ENCODE peak calls at places on chromosome 17, in seven cellular contexts. P is stomach, Z is K562, M is HCT116, G is sigmoid colon, B is HL-60, J is GM23338. S is an unnamed sample.

GRCh38 chr17:3893003-3893719 is at the start of gene CAMKK1:
- DNase-seq in P (peak), Z (peak), M (peak), G (peak), B (peak), J (peak), S (peak)

GRCh38 chr17:34899892-34900291 is 61.4 kb downstream of the CCT6B start:
- DNase-seq in P (no peak), Z (no peak), M (no peak), G (no peak), B (no peak), J (no peak), S (no peak)

GRCh38 chr17:309361-309888 is 43.2 kb downstream of the RPH3AL start:
- DNase-seq in P (no peak), Z (peak), M (no peak), G (no peak), B (peak), J (peak), S (no peak)

GRCh38 chr17:18379246-18380146 is 1.9 kb downstream of the EVPLL start:
- DNase-seq in P (no peak), Z (no peak), M (no peak), G (no peak), B (no peak), J (no peak), S (no peak)

GRCh38 chr17:15351925-15352324 is 10.5 kb upstream of the TEKT3 start:
- DNase-seq in P (no peak), Z (no peak), M (no peak), G (peak), B (no peak), J (no peak), S (no peak)

GRCh38 chr17:77140878-77141767 is at the start of gene SEC14L1:
- DNase-seq in P (peak), Z (no peak), M (no peak), G (peak), B (no peak), J (peak), S (peak)

GRCh38 chr17:35764123-35764991 is 3.7 kb downstream of the C17orf50 start:
- DNase-seq in P (peak), Z (peak), M (peak), G (peak), B (peak), J (peak), S (peak)

GRCh38 chr17:50630524-50631194 is 4.0 kb upstream of the ABCC3 start:
- DNase-seq in P (peak), Z (peak), M (peak), G (no peak), B (no peak), J (peak), S (no peak)

GRCh38 chr17:19379306-19380075 is 1.2 kb downstream of the MAPK7 start:
- DNase-seq in P (no peak), Z (no peak), M (no peak), G (peak), B (no peak), J (no peak), S (peak)

GRCh38 chr17:4969551-4970231 is 2.1 kb upstream of the SPAG7 start:
- DNase-seq in P (no peak), Z (no peak), M (no peak), G (peak), B (no peak), J (no peak), S (no peak)

GRCh38 chr17:44878627-44879221 is 20.5 kb downstream of the EFTUD2 start:
- DNase-seq in P (no peak), Z (peak), M (peak), G (no peak), B (no peak), J (peak), S (no peak)

GRCh38 chr17:17877548-17878358 is 41.0 kb upstream of the SREBF1 start:
- DNase-seq in P (peak), Z (no peak), M (no peak), G (peak), B (no peak), J (peak), S (no peak)

GRCh38 chr17:49519781-49520180 is 24.7 kb downstream of the NGFR start:
- DNase-seq in P (no peak), Z (no peak), M (no peak), G (no peak), B (no peak), J (no peak), S (peak)

GRCh38 chr17:34764716-34765115 is 185.3 kb downstream of the TMEM132E start:
- DNase-seq in P (no peak), Z (no peak), M (no peak), G (no peak), B (no peak), J (peak), S (no peak)

GRCh38 chr17:74117999-74118421 is 85.5 kb upstream of the RPL38 start:
- DNase-seq in P (no peak), Z (no peak), M (no peak), G (peak), B (no peak), J (peak), S (peak)

GRCh38 chr17:44400226-44400847 is 10.9 kb upstream of the ITGA2B start:
- DNase-seq in P (no peak), Z (no peak), M (peak), G (no peak), B (no peak), J (peak), S (no peak)

GRCh38 chr17:46769531-46770438 is 48.7 kb downstream of the WNT3 start:
- DNase-seq in P (peak), Z (no peak), M (no peak), G (no peak), B (no peak), J (no peak), S (peak)

GRCh38 chr17:4899341-4900230 is at the start of gene C17orf107:
- DNase-seq in P (peak), Z (no peak), M (no peak), G (peak), B (peak), J (peak), S (peak)

GRCh38 chr17:13940858-13941665 is 128.2 kb upstream of the COX10 start:
- DNase-seq in P (no peak), Z (no peak), M (peak), G (no peak), B (no peak), J (peak), S (no peak)

GRCh38 chr17:68290268-68290954 is 516 bp downstream of the SLC16A6 start:
- DNase-seq in P (peak), Z (no peak), M (no peak), G (no peak), B (no peak), J (peak), S (no peak)

GRCh38 chr17:62652251-62653001 is 25.0 kb downstream of the MRC2 start:
- DNase-seq in P (peak), Z (no peak), M (no peak), G (peak), B (peak), J (peak), S (peak)

GRCh38 chr17:74633261-74633783 is 9.8 kb upstream of the CD300E start:
- DNase-seq in P (no peak), Z (no peak), M (no peak), G (no peak), B (no peak), J (no peak), S (no peak)

GRCh38 chr17:4142107-4142900 is 526 bp downstream of the ZZEF1 start:
- DNase-seq in P (peak), Z (no peak), M (no peak), G (peak), B (no peak), J (peak), S (peak)

GRCh38 chr17:81295031-81295677 is at the start of gene SLC38A10:
- DNase-seq in P (peak), Z (peak), M (peak), G (peak), B (peak), J (peak), S (peak)

GRCh38 chr17:18186271-18186982 is 2.8 kb downstream of the ALKBH5 start:
- DNase-seq in P (no peak), Z (no peak), M (no peak), G (no peak), B (no peak), J (no peak), S (no peak)

GRCh38 chr17:75109407-75110236 is at the start of gene ARMC7:
- DNase-seq in P (peak), Z (peak), M (peak), G (peak), B (peak), J (peak), S (peak)

GRCh38 chr17:81428121-81428515 is 32.9 kb downstream of the BAHCC1 start:
- DNase-seq in P (peak), Z (no peak), M (no peak), G (no peak), B (peak), J (no peak), S (no peak)

GRCh38 chr17:78437508-78438169 is 59.2 kb downstream of the PGS1 start:
- DNase-seq in P (no peak), Z (no peak), M (no peak), G (no peak), B (no peak), J (no peak), S (no peak)

GRCh38 chr17:59427425-59427921 is 96.0 kb downstream of the YPEL2 start:
- DNase-seq in P (no peak), Z (no peak), M (no peak), G (no peak), B (no peak), J (no peak), S (no peak)

GRCh38 chr17:9343513-9343912 is 232.1 kb downstream of the STX8 start:
- DNase-seq in P (no peak), Z (peak), M (no peak), G (no peak), B (no peak), J (peak), S (no peak)

DNA sequence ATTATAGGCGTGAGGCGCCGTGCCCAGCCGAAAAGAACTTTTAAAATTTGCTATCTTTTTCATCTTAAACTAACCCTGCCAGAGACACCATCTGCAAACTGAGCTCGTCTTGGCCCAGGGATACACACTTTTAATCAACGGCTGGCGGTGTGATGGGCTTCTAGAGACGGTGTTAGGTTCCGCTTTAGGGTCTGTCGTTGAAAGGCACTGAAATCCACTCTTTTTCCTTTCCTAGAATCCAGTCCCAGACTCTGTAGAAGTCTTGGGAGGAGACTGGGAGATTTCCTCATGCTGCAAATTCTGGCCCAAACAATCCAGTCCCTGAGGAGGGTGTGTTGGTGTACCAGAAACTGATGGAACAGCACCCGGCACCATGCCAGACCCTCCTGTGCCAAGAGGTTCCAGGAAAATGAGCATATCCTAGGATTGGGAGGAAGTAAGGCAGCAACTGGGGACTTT is 52.0 kb upstream of the TEX2 start:
- DNase-seq in P (peak), Z (no peak), M (no peak), G (peak), B (no peak), J (no peak), S (peak)
- TF ChIP-seq POLR2AphosphoS5 in P (peak), Z (no peak), M (no peak), G (peak), B (no peak), J (no peak), S (peak)

GRCh38 chr17:61644800-61645774 is 54.1 kb upstream of the NACA2 start:
- DNase-seq in P (no peak), Z (no peak), M (no peak), G (no peak), B (no peak), J (no peak), S (no peak)
- H3K4me3 ChIP-seq in P (no peak), Z (no peak), M (no peak), G (no peak), B (no peak), J (no peak), S (no peak)

DNA sequence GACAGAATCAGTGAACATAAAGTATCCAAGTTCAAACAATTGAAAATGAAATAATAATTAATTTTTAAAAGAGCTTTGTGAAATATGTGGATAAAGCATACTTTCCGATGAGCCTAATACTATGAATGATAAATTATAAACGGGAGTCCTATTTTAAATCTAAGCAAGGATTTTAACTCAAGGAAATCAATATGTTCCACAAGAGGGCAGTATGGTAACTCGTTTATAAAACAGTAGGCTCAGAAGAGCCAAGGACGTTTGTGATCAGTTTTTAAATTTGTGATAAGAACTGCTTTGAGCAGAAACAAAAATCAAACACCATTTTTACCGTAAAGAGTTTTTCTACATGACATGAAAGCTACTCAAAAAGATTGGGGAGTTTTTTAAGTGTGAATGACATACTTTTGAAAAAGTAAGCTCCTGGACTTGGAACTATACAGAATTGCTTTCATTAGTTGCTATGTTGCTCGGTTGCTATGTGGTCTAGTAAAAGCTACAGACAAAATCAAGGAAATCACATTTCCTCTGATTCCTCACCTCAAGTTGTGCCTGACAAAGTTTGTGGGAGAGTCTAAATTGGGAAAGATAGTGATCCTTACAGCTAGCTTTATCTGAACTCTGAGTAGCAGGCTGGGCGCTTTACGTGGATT is 11.8 kb upstream of the TEKT1 start:
- DNase-seq in P (no peak), Z (peak), M (peak), G (no peak), B (no peak), J (peak), S (no peak)
- TF ChIP-seq CTCF in P (peak), Z (peak), M (peak), G (no peak), B (no peak), J (peak), S (peak)

GRCh38 chr17:42536048-42536371 is at the start of gene NAGLU:
- DNase-seq in P (peak), Z (peak), M (peak), G (peak), B (peak), J (peak), S (peak)
- TF ChIP-seq POLR2AphosphoS5 in P (peak), Z (peak), M (peak), G (peak), B (peak), J (peak), S (peak)

DNA sequence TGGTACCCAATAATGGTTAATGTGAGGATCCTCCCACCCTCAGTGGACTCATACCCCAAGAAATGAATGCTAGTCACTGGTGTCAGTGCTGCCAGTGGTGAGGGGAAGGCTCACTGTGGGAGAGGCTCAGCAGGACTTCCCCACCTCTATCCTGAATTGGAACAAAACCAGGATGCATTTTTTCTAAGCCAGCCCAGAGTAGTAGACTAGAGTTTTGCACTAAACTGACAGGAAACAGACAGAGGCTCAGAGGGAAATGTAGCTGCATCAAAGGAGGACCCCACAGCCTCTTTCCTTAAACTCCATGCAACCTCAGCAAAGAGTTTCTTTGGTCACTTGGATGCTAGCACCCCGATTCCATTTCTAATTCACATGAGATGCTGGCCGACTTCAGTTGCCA is 10.6 kb upstream of the SKAP1 start:
- DNase-seq in P (no peak), Z (no peak), M (no peak), G (no peak), B (no peak), J (no peak), S (no peak)
- H3K4me3 ChIP-seq in P (no peak), Z (no peak), M (no peak), G (no peak), B (no peak), J (no peak), S (no peak)

GRCh38 chr17:64460955-64461354 is 12.0 kb downstream of the MILR1 start:
- DNase-seq in P (no peak), Z (no peak), M (no peak), G (no peak), B (no peak), J (no peak), S (no peak)
- TF ChIP-seq CTCF in P (no peak), Z (no peak), M (no peak), G (no peak), B (no peak), J (no peak), S (no peak)

S was measured in suprapubic skin.